ENCODE peak calls at places on chromosomes 7 and 10, in ten cellular contexts. X, F, G, Z, V, P, O, Q, L and B are unnamed samples.

GRCh38 chr7:50595538-50596102 is 30.4 kb upstream of the DDC start:
- DNase-seq in X (peak; percentile 23), G (peak; percentile 81), O (peak; percentile 32), F (peak; percentile 66), Z (peak; percentile 77), L (peak; percentile 46), P (peak; percentile 26), V (peak; percentile 7), Q (peak; percentile 28), B (peak; percentile 51)

GRCh38 chr7:21113609-21114416 is 314.1 kb upstream of the SP4 start:
- DNase-seq in Z (no peak), O (no peak), F (no peak), Q (no peak), V (no peak), L (no peak), G (no peak), P (no peak), X (no peak), B (no peak)

GRCh38 chr10:49298990-49299815 is at the start of gene C10orf71:
- DNase-seq in G (no peak), O (no peak), Q (peak; percentile 11), P (no peak), V (no peak), F (peak; percentile 32), L (peak; percentile 9), Z (peak; percentile 27), X (no peak), B (no peak)

GRCh38 chr7:154767194-154767593 is 235.7 kb downstream of the PAXIP1 start:
- DNase-seq in V (no peak), Q (no peak), P (no peak), X (no peak), Z (no peak), L (no peak), O (no peak), G (no peak), F (no peak), B (no peak)

GRCh38 chr10:81018898-81019890 is 481.5 kb downstream of the SH2D4B start:
- DNase-seq in L (peak; percentile 54), X (peak; percentile 19), Z (peak; percentile 84), P (peak; percentile 3), F (peak; percentile 73), O (peak; percentile 19), V (no peak), Q (peak; percentile 44), G (peak; percentile 58), B (peak; percentile 41)

GRCh38 chr10:103295391-103296044 is 18.6 kb downstream of the INA start:
- DNase-seq in Q (no peak), L (peak; percentile 66), Z (no peak), O (no peak), G (peak; percentile 87), V (no peak), F (no peak), X (no peak), P (peak; percentile 42), B (peak; percentile 86)

GRCh38 chr10:14678637-14679036 is 96.1 kb downstream of the FAM107B start:
- DNase-seq in V (no peak), L (no peak), G (no peak), X (no peak), Q (no peak), Z (no peak), F (no peak), O (no peak), P (no peak), B (no peak)

GRCh38 chr10:79400567-79401004 is 44.8 kb downstream of the ZCCHC24 start:
- DNase-seq in O (peak; percentile 83), L (no peak), F (peak; percentile 64), Q (peak; percentile 51), P (peak; percentile 28), V (peak; percentile 33), Z (peak; percentile 73), G (peak; percentile 53), X (peak; percentile 55), B (no peak)

GRCh38 chr7:1422512-1423265 is 36.6 kb downstream of the MICALL2 start:
- DNase-seq in F (no peak), O (no peak), X (no peak), V (no peak), L (no peak), G (peak; percentile 21), P (no peak), Z (no peak), Q (no peak), B (no peak)

GRCh38 chr7:102463841-102464576 is 654 bp downstream of the ALKBH4 start:
- DNase-seq in G (peak; percentile 22), V (no peak), O (peak; percentile 29), F (peak; percentile 29), X (no peak), P (no peak), L (no peak), Q (no peak), Z (no peak), B (no peak)

GRCh38 chr10:116132716-116133420 is 140.1 kb downstream of the GFRA1 start:
- DNase-seq in O (no peak), G (no peak), L (no peak), V (no peak), Q (no peak), Z (no peak), P (no peak), X (no peak), F (no peak), B (no peak)

GRCh38 chr10:77836299-77836820 is 90.2 kb downstream of the DLG5 start:
- DNase-seq in Z (no peak), P (peak; percentile 30), V (peak; percentile 61), G (peak; percentile 42), Q (peak; percentile 75), L (no peak), X (peak; percentile 23), O (peak; percentile 84), F (no peak), B (peak; percentile 67)
- TF ChIP-seq CTCF in Z (no peak), P (no peak), V (no peak), G (no peak), Q (no peak), L (no peak), X (no peak), O (no peak), F (no peak), B (no peak)

DNA sequence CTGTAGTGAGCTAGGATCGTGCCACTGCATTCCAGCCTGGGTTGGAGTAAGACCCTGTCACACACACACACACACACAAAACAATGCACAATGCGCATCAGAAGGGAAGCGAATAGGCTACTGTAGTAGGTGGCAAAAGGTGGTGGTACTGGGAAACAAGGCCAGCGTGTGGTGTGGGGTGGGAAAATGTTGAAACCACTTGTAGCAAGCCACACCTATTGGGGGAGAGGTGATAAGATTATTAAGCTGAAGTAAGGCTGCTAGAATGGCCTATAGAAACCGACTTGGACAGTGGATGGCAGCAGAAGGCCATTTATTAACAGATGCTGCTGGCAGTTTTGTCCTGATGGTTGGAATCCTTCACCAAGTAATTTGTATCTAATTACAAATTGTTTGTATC is 7.2 kb upstream of the CHCHD1 start:
- DNase-seq in F (no peak), L (no peak), X (no peak), P (no peak), O (no peak), Q (peak; percentile 53), G (peak; percentile 58), Z (no peak), V (no peak), B (no peak)
- TF ChIP-seq CTCF in F (no peak), L (no peak), X (no peak), P (no peak), O (no peak), Q (peak; percentile 62), G (no peak), Z (no peak), V (no peak), B (peak; percentile 26)

DNA sequence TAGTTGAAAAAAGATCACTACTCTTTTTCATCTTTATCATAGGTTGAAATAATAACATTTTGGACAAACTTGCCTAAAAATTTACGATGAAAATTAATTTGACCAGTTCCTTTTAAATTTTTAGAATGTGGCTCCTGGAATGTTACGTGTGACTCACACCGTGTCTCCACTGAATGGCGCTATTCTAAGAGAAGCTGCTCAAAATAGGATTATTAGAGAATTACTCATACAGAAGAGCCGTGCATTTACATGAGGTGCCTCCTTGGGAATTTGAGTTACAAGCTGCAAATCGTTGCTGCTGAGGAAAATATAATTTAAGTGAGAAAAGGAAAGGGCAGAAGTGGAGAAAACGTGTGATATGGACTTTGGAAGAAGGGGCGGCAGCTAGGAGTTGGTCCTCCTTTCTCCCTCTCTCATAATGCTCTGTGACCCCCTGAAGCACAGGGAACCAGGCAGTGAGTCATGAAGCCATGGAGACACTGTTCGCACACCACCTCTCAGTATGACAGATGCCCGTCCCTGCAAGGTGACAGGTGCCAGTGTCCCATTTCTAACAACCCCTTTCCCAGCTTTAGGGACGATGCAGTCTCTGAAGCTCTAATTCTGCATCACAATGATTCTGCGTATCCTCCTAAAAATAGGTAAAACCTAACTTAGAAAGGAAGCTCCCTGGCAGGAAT is 323.2 kb upstream of the COBL start:
- DNase-seq in V (no peak), F (no peak), X (no peak), Q (no peak), Z (no peak), O (no peak), P (no peak), G (no peak), L (peak; percentile 44), B (no peak)
- TF ChIP-seq CTCF in V (no peak), F (no peak), X (no peak), Q (no peak), Z (peak; percentile 33), O (no peak), P (no peak), G (no peak), L (no peak), B (no peak)

GRCh38 chr7:43511769-43512515 is 71.0 kb upstream of the STK17A start:
- DNase-seq in G (no peak), F (no peak), X (no peak), P (no peak), Z (no peak), L (no peak), O (no peak), V (no peak), Q (no peak), B (no peak)

GRCh38 chr7:43509906-43510305 is 73.0 kb upstream of the STK17A start:
- DNase-seq in V (no peak), P (no peak), O (no peak), F (no peak), G (no peak), Z (no peak), X (no peak), Q (no peak), L (no peak), B (no peak)

GRCh38 chr7:43513236-43513635 is 69.7 kb upstream of the STK17A start:
- DNase-seq in X (peak; percentile 2), O (no peak), V (no peak), F (no peak), P (no peak), L (peak; percentile 12), Z (no peak), G (no peak), Q (no peak), B (no peak)

GRCh38 chr7:43508434-43508833 is 74.5 kb upstream of the STK17A start:
- DNase-seq in P (no peak), L (no peak), Q (no peak), Z (no peak), V (no peak), O (no peak), F (no peak), X (no peak), G (no peak), B (no peak)

DNA sequence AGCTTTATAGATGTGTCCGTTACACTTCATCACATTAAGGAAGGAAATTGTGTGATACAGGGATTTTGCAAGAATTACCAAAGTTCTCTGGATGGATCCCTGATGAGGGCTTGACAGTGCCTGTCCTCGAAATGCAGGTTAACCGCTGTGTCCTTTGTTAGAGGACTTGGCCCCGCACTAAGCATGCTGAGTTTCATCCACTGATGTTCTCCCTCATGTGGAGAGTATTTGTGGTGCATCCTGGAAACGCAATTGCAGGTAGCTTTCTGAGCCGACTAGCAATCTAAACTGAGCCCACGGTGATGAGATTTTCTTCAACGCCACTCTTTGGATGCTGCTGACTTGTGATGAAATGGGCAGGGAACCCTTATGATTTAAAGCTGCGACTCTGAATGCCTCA is 71.9 kb upstream of the STK17A start:
- DNase-seq in P (no peak), X (no peak), L (no peak), Z (peak; percentile 75), O (no peak), V (no peak), F (peak; percentile 21), G (no peak), Q (no peak), B (no peak)
- TF ChIP-seq CTCF in P (no peak), X (peak; percentile 30), L (peak; percentile 7), Z (peak; percentile 50), O (no peak), V (no peak), F (peak; percentile 31), G (peak; percentile 18), Q (no peak), B (peak; percentile 19)